ENCODE peak calls at places on chromosomes 16 and 17, in six cellular contexts. C is ACHN, H is tibial artery, E is endodermal cell, X is EL, D is iPS-NIHi11. Z is an unnamed sample.

GRCh38 chr17:44556114-44556853 is 1.0 kb upstream of the FZD2 start:
- DNase-seq in C (peak), H (peak), X (peak), D (peak), E (peak), Z (peak)

GRCh38 chr17:73088561-73088960 is 3.9 kb downstream of the SLC39A11 start:
- DNase-seq in C (no peak), X (no peak), D (no peak), H (no peak), E (no peak), Z (no peak)

GRCh38 chr17:66540131-66540781 is 237.8 kb downstream of the PRKCA start:
- DNase-seq in C (no peak), X (peak), E (peak), D (peak), H (no peak), Z (peak)

GRCh38 chr16:23699100-23699499 is 13.9 kb downstream of the ERN2 start:
- DNase-seq in C (no peak), E (no peak), H (no peak), D (no peak), X (no peak), Z (no peak)

GRCh38 chr17:7041607-7042506 is 2.0 kb downstream of the SLC16A11 start:
- DNase-seq in X (no peak), H (no peak), D (peak), E (peak), C (no peak), Z (peak)

GRCh38 chr16:50428116-50428515 is 59.3 kb upstream of the BRD7 start:
- DNase-seq in X (peak), C (no peak), E (no peak), H (no peak), D (no peak), Z (no peak)

GRCh38 chr16:81036751-81037350 is 1.2 kb downstream of the ATMIN start:
- DNase-seq in X (peak), C (no peak), D (no peak), H (no peak), E (no peak), Z (no peak)

GRCh38 chr17:60102632-60103047 is 23.9 kb upstream of the HEATR6 start:
- DNase-seq in D (no peak), H (no peak), C (peak), X (peak), E (peak), Z (no peak)

GRCh38 chr17:47702391-47702995 is 8.5 kb downstream of the TBKBP1 start:
- DNase-seq in C (no peak), E (no peak), D (no peak), H (no peak), X (no peak), Z (no peak)

GRCh38 chr16:83774066-83774465 is 33.7 kb upstream of the HSBP1 start:
- DNase-seq in X (no peak), C (no peak), H (no peak), D (no peak), E (no peak), Z (no peak)

GRCh38 chr16:50742521-50743150 is 750 bp downstream of the CYLD start:
- DNase-seq in H (peak), C (peak), D (peak), E (peak), X (peak), Z (peak)

Z was measured in H7.